ENCODE peak calls at places on chromosomes 4 and X, in five cellular contexts. One of them, this sample, is unnamed.

GRCh38 chr4:85084371-85085170 is 118.1 kb upstream of the WDFY3 start:
- DNase-seq in HCT116: peak
- DNase-seq in GM12878: no peak
- DNase-seq in H1: no peak
- DNase-seq in HepG2: peak
- DNase-seq in this sample: peak

GRCh38 chr4:7324651-7325121 is 110.0 kb downstream of the PSAPL1 start:
- DNase-seq in H1: no peak
- DNase-seq in HCT116: no peak
- DNase-seq in GM12878: no peak
- DNase-seq in HepG2: no peak
- DNase-seq in this sample: no peak

GRCh38 chrX:23783569-23784486 is 855 bp downstream of the SAT1 start:
- DNase-seq in HCT116: no peak
- DNase-seq in GM12878: no peak
- DNase-seq in HepG2: no peak
- DNase-seq in H1: no peak
- DNase-seq in this sample: peak

GRCh38 chr4:54227261-54228063 is 1.6 kb upstream of the PDGFRA start:
- DNase-seq in GM12878: no peak
- DNase-seq in HCT116: no peak
- DNase-seq in HepG2: no peak
- DNase-seq in H1: peak
- DNase-seq in this sample: no peak

GRCh38 chr4:108561086-108561485 is 59.3 kb upstream of the RPL34 start:
- DNase-seq in HCT116: no peak
- DNase-seq in GM12878: no peak
- DNase-seq in HepG2: no peak
- DNase-seq in H1: no peak
- DNase-seq in this sample: no peak

GRCh38 chr4:122621010-122621616 is at the start of gene IL21:
- DNase-seq in GM12878: no peak
- DNase-seq in HepG2: no peak
- DNase-seq in HCT116: no peak
- DNase-seq in H1: no peak
- DNase-seq in this sample: no peak

GRCh38 chr4:173192375-173193162 is 24.0 kb downstream of the GALNT7 start:
- DNase-seq in HCT116: no peak
- DNase-seq in GM12878: no peak
- DNase-seq in H1: no peak
- DNase-seq in HepG2: no peak
- DNase-seq in this sample: no peak

GRCh38 chr4:20572976-20573375 is 127.3 kb upstream of the PACRGL start:
- DNase-seq in HepG2: no peak
- DNase-seq in H1: no peak
- DNase-seq in HCT116: no peak
- DNase-seq in GM12878: no peak
- DNase-seq in this sample: no peak

GRCh38 chrX:74519870-74520269 is 94.6 kb downstream of the RLIM start:
- DNase-seq in H1: no peak
- DNase-seq in HepG2: no peak
- DNase-seq in GM12878: no peak
- DNase-seq in HCT116: no peak
- DNase-seq in this sample: no peak

GRCh38 chr4:99856166-99856565 is 38.1 kb downstream of the LAMTOR3 start:
- DNase-seq in GM12878: no peak
- DNase-seq in HepG2: no peak
- DNase-seq in H1: no peak
- DNase-seq in HCT116: peak
- DNase-seq in this sample: no peak

GRCh38 chrX:23118890-23119527 is 119.2 kb downstream of the DDX53 start:
- DNase-seq in HCT116: no peak
- DNase-seq in H1: no peak
- DNase-seq in HepG2: no peak
- DNase-seq in GM12878: no peak
- DNase-seq in this sample: no peak

GRCh38 chr4:70818173-70818856 is 21.4 kb downstream of the GRSF1 start:
- DNase-seq in GM12878: no peak
- DNase-seq in HCT116: no peak
- DNase-seq in HepG2: no peak
- DNase-seq in H1: no peak
- DNase-seq in this sample: no peak

GRCh38 chr4:150305995-150306394 is 227.8 kb downstream of the DCLK2 start:
- DNase-seq in GM12878: no peak
- DNase-seq in HCT116: no peak
- DNase-seq in H1: no peak
- DNase-seq in HepG2: no peak
- DNase-seq in this sample: no peak

GRCh38 chr4:8614365-8615193 is 22.0 kb downstream of the CPZ start:
- DNase-seq in H1: no peak
- DNase-seq in HCT116: no peak
- DNase-seq in HepG2: no peak
- DNase-seq in GM12878: no peak
- DNase-seq in this sample: no peak

GRCh38 chr4:84855774-84856173 is 110.7 kb downstream of the WDFY3 start:
- DNase-seq in HCT116: no peak
- DNase-seq in HepG2: peak
- DNase-seq in H1: no peak
- DNase-seq in GM12878: no peak
- DNase-seq in this sample: no peak

DNA sequence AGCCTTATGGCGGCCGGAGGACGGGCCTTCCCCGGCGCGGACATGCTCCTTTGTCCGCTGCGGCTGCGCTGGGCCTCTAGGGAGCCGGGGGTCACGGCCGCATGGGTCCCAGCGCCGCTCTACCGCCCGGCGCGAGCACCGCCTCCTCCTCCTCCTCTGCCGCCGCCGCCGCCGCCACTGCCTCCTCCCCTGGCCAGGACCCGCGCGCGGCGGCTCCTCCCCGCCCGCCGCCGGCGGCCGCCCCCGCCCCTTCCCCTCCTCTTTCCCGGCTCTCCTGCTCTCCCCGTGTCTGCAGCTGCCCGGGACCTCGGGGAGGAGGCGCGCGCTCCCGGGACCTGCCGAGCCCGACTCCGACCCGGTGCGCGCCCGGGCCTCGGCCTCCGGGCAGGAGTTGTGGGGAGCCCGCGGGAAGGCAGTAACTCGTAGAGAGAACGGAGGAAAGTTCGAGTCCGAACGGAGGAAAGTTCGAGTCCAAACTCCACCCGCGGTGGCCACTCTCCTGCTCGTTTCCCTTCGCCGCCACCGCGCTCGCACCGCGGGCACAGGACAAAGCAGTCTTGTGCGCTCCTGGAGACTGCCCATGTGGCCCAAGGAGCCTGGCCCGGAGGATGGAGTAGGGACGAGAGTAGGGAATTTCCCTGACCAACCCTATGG is at the start of gene ADGRA3:
- DNase-seq in HCT116: no peak
- DNase-seq in HepG2: peak
- DNase-seq in GM12878: no peak
- DNase-seq in H1: peak
- DNase-seq in this sample: peak
- TF ChIP-seq POLR2A in HCT116: peak
- TF ChIP-seq POLR2A in HepG2: peak
- TF ChIP-seq POLR2A in GM12878: no peak
- TF ChIP-seq POLR2A in H1: peak
- TF ChIP-seq POLR2A in this sample: no peak

GRCh38 chrX:1466971-1467561 is 14.4 kb upstream of the ASMTL start:
- DNase-seq in GM12878: no peak
- DNase-seq in H1: peak
- DNase-seq in HCT116: no peak
- DNase-seq in HepG2: no peak
- DNase-seq in this sample: no peak
- TF ChIP-seq ATF3 in GM12878: no peak
- TF ChIP-seq ATF3 in H1: no peak
- TF ChIP-seq ATF3 in HCT116: no peak
- TF ChIP-seq ATF3 in HepG2: no peak
- TF ChIP-seq ATF3 in this sample: no peak

GRCh38 chr4:118835896-118836762 is at the start of gene SEC24D:
- DNase-seq in HepG2: peak
- DNase-seq in H1: peak
- DNase-seq in GM12878: no peak
- DNase-seq in HCT116: peak
- DNase-seq in this sample: peak
- TF ChIP-seq POLR2A in HepG2: peak
- TF ChIP-seq POLR2A in H1: peak
- TF ChIP-seq POLR2A in GM12878: peak
- TF ChIP-seq POLR2A in HCT116: peak
- TF ChIP-seq POLR2A in this sample: peak

GRCh38 chr4:25986807-25987206 is 72.8 kb downstream of the SMIM20 start:
- DNase-seq in H1: peak
- DNase-seq in HCT116: no peak
- DNase-seq in HepG2: no peak
- DNase-seq in GM12878: no peak
- DNase-seq in this sample: no peak
- TF ChIP-seq ATF3 in H1: no peak
- TF ChIP-seq ATF3 in HCT116: no peak
- TF ChIP-seq ATF3 in HepG2: no peak
- TF ChIP-seq ATF3 in GM12878: no peak
- TF ChIP-seq ATF3 in this sample: no peak

GRCh38 chrX:47190445-47191269 is 3.0 kb upstream of the UBA1 start:
- DNase-seq in GM12878: peak
- DNase-seq in HepG2: peak
- DNase-seq in HCT116: peak
- DNase-seq in H1: peak
- DNase-seq in this sample: peak
- TF ChIP-seq POLR2A in GM12878: peak
- TF ChIP-seq POLR2A in HepG2: peak
- TF ChIP-seq POLR2A in HCT116: peak
- TF ChIP-seq POLR2A in H1: no peak
- TF ChIP-seq POLR2A in this sample: peak

GRCh38 chr4:1814453-1814852 is 21.4 kb downstream of the FGFR3 start:
- DNase-seq in H1: no peak
- DNase-seq in GM12878: no peak
- DNase-seq in HCT116: no peak
- DNase-seq in HepG2: no peak
- DNase-seq in this sample: no peak
- TF ChIP-seq ATF3 in H1: no peak
- TF ChIP-seq ATF3 in GM12878: no peak
- TF ChIP-seq ATF3 in HCT116: no peak
- TF ChIP-seq ATF3 in HepG2: no peak
- TF ChIP-seq ATF3 in this sample: no peak

GRCh38 chrX:40647307-40648197 is at the start of gene CXorf38:
- DNase-seq in HepG2: peak
- DNase-seq in GM12878: peak
- DNase-seq in H1: peak
- DNase-seq in HCT116: peak
- DNase-seq in this sample: peak
- TF ChIP-seq POLR2A in HepG2: peak
- TF ChIP-seq POLR2A in GM12878: peak
- TF ChIP-seq POLR2A in H1: peak
- TF ChIP-seq POLR2A in HCT116: peak
- TF ChIP-seq POLR2A in this sample: peak

GRCh38 chrX:15874672-15875071 is 20.1 kb upstream of the AP1S2 start:
- DNase-seq in HCT116: no peak
- DNase-seq in GM12878: no peak
- DNase-seq in HepG2: no peak
- DNase-seq in H1: no peak
- DNase-seq in this sample: no peak
- TF ChIP-seq ATF3 in HCT116: no peak
- TF ChIP-seq ATF3 in GM12878: no peak
- TF ChIP-seq ATF3 in HepG2: no peak
- TF ChIP-seq ATF3 in H1: no peak
- TF ChIP-seq ATF3 in this sample: no peak

This sample was measured in K562.